ENCODE peak calls at places on chromosomes 12 and 14, in five cellular contexts. C is mesothelial cell of epicardium, Y is HCT116, X is progenitor cell of endocrine pancreas, V is H9. J is an unnamed sample.

GRCh38 chr12:93772003-93772402 is 94.8 kb downstream of the CRADD start:
- DNase-seq in C (no peak), Y (no peak), X (no peak), V (no peak), J (no peak)

GRCh38 chr14:20413785-20414117 is 450 bp upstream of the TEP1 start:
- DNase-seq in C (no peak), Y (no peak), X (no peak), V (no peak), J (peak)

GRCh38 chr14:99273025-99273723 is 1.2 kb upstream of the BCL11B start:
- DNase-seq in C (no peak), Y (no peak), X (peak), V (peak), J (no peak)

GRCh38 chr12:49358548-49359141 is 8.6 kb upstream of the SPATS2 start:
- DNase-seq in C (no peak), Y (peak), X (no peak), V (peak), J (peak)

GRCh38 chr14:68578597-68578996 is 214.3 kb downstream of the ZFP36L1 start:
- DNase-seq in C (no peak), Y (no peak), X (no peak), V (no peak), J (no peak)

GRCh38 chr12:46839964-46840363 is 14.2 kb upstream of the SLC38A4 start:
- DNase-seq in C (no peak), Y (no peak), X (no peak), V (no peak), J (no peak)

GRCh38 chr12:132908145-132909029 is 21.0 kb upstream of the CHFR start:
- DNase-seq in C (peak), Y (no peak), X (peak), V (peak), J (peak)

GRCh38 chr12:19382563-19382962 is 56.7 kb upstream of the AEBP2 start:
- DNase-seq in C (no peak), Y (no peak), X (no peak), V (no peak), J (no peak)

GRCh38 chr12:26334621-26335124 is 139.3 kb downstream of the SSPN start:
- DNase-seq in C (no peak), Y (no peak), X (no peak), V (no peak), J (no peak)

GRCh38 chr12:77830502-77830901 is at the start of gene NAV3:
- DNase-seq in C (no peak), Y (no peak), X (no peak), V (no peak), J (no peak)

GRCh38 chr14:56342419-56342901 is 224.2 kb downstream of the PELI2 start:
- DNase-seq in C (no peak), Y (no peak), X (no peak), V (no peak), J (no peak)

DNA sequence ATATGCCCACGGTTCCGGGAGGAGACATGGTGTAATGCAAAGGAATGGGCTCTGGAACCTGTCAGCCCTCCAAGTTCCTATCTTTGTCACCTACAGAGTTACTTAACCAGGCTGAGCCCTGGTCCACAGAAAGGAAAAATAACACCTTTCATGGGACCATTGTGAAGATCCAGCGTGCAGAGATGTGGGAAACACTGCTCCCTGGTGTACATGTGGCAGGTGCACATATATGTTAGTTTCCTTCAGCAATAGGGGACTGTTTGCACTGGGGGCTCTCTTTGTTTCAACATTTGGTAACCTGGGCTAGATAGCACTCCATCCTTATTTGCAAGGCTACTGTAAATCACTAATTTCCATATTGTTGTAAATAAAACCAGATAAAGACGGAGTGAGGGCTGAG is 72.3 kb downstream of the ANO2 start:
- DNase-seq in C (no peak), Y (peak), X (no peak), V (peak), J (no peak)
- TF ChIP-seq CTCF in C (no peak), Y (peak), X (peak), V (peak), J (no peak)

DNA sequence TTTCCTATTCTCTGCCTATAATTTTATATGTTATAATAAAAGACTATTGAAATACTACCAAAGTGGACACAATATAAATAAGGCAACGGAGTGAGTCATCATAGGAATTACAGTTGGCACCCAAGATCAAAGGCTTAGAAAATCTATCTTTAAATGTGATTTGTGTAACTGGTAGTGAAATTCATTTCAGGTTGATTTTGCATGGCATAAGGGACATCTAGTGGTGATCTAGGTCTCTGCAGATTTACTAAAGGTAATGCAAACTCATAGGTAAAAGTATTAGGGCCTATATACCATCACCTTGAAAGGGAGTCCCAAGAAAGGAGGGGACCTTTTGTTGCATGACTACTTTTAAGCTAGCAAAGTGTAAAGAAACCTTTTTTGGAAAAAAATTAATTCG is 527.2 kb downstream of the NRXN3 start:
- DNase-seq in C (no peak), Y (peak), X (no peak), V (no peak), J (no peak)
- TF ChIP-seq CTCF in C (peak), Y (peak), X (peak), V (peak), J (peak)

GRCh38 chr14:24250354-24250753 is 7.9 kb upstream of the TINF2 start:
- DNase-seq in C (no peak), Y (no peak), X (no peak), V (no peak), J (no peak)

GRCh38 chr14:24253936-24254335 is 9.0 kb downstream of the TGM1 start:
- DNase-seq in C (no peak), Y (no peak), X (no peak), V (peak), J (no peak)

GRCh38 chr14:24252289-24253124 is 10.1 kb upstream of the TINF2 start:
- DNase-seq in C (no peak), Y (no peak), X (no peak), V (no peak), J (no peak)

GRCh38 chr14:24249230-24250021 is 7.0 kb upstream of the TINF2 start:
- DNase-seq in C (no peak), Y (no peak), X (no peak), V (no peak), J (no peak)

GRCh38 chr14:24251880-24252288 is 9.5 kb upstream of the TINF2 start:
- DNase-seq in C (no peak), Y (no peak), X (no peak), V (no peak), J (no peak)
- TF ChIP-seq CTCF in C (no peak), Y (no peak), X (no peak), V (peak), J (no peak)

DNA sequence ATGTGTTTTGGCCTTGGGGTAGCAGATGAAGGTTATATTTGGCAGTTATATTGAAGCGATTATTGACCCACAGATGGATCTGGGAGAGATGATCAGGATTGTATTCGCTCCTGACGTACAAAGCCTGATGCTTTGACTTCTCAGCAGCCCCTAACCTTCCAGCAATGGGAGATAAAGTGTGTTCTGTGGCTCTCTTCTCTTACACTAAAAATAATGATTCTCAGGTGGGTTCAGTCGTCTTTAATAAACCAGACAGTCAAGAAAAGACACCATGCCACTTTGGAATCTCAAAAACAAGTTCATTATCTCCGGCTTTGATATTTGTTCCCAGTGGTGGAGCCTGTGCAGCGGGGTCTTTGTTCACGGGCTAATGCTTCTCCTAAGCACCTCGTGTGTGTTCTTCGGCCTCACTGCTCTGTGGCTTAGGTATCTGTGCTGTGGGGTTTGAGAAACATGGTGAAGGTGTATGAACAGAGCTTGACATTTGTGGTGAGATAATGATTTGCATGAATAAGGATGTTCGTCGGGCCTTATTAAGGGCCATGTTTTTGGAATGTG is 1.6 kb downstream of the ACVR1B start:
- DNase-seq in C (no peak), Y (no peak), X (no peak), V (no peak), J (no peak)
- TF ChIP-seq CTCF in C (no peak), Y (no peak), X (no peak), V (no peak), J (no peak)

GRCh38 chr12:4251967-4252366 is 21.6 kb upstream of the CCND2 start:
- DNase-seq in C (no peak), Y (no peak), X (no peak), V (no peak), J (no peak)
- TF ChIP-seq CTCF in C (no peak), Y (no peak), X (no peak), V (no peak), J (no peak)

DNA sequence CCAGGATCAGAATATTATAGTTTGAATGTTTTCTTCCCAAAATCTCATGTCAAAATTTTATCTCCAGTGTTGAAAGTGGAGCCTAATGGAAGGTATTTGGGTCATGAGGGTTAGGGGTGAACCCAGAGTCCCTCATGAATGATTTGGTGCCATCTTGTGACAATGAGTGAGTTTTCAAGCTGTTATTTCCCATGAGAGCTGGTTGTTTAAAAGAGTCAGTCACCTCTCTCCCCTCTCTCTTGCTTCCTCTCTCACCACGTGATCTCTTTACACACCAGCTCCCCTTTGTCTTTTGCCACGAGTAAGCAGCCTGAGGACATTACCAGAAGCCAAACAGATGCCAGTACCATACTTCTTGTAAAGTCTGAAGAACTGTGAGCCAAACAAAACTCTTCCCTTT is 561.6 kb downstream of the RERGL start:
- DNase-seq in C (no peak), Y (no peak), X (no peak), V (peak), J (no peak)
- TF ChIP-seq CTCF in C (no peak), Y (no peak), X (no peak), V (peak), J (no peak)

GRCh38 chr14:69839017-69839416 is 40.2 kb upstream of the SMOC1 start:
- DNase-seq in C (no peak), Y (no peak), X (no peak), V (no peak), J (no peak)
- TF ChIP-seq CTCF in C (no peak), Y (no peak), X (no peak), V (no peak), J (no peak)

GRCh38 chr12:131118366-131118765 is 164.7 kb downstream of the ADGRD1 start:
- DNase-seq in C (peak), Y (no peak), X (no peak), V (peak), J (no peak)

GRCh38 chr12:131114942-131115584 is 161.4 kb downstream of the ADGRD1 start:
- DNase-seq in C (peak), Y (no peak), X (no peak), V (no peak), J (no peak)

GRCh38 chr12:131115766-131116165 is 162.1 kb downstream of the ADGRD1 start:
- DNase-seq in C (peak), Y (no peak), X (no peak), V (no peak), J (no peak)

GRCh38 chr12:131117438-131118245 is 163.9 kb downstream of the ADGRD1 start:
- DNase-seq in C (peak), Y (no peak), X (no peak), V (peak), J (no peak)

GRCh38 chr12:131116437-131117117 is 162.9 kb downstream of the ADGRD1 start:
- DNase-seq in C (peak), Y (no peak), X (no peak), V (peak), J (no peak)
- TF ChIP-seq CTCF in C (no peak), Y (peak), X (peak), V (peak), J (no peak)

DNA sequence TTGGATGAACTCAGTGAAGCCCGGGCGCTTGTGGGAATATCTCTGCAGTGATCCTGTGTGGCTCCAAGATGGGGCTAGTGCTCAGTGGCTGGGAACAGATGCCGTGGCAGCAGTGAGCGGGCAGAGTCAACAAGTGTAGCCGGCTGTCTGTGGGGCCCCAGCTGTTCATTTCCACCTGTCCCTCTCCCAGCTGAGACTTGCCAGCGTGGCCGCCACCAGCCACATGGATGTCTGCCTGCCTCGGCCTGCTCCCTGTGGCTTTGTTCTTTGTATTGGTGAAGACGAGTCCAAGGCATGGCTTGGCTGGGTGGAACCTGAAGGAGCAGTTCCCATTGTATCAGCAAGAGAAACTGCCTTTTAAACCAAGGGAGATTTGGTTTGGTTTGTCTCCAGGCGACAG is 77.3 kb downstream of the NOS1 start:
- DNase-seq in C (no peak), Y (no peak), X (no peak), V (no peak), J (no peak)
- TF ChIP-seq CTCF in C (no peak), Y (no peak), X (no peak), V (no peak), J (no peak)

J was measured in GM13976.